ENCODE peak calls at places on chromosome 19, in four cellular contexts. M is pancreas; L is heart right ventricle; T is naive thymus-derived CD8-positive, alpha-beta T cell. D is an unnamed sample.

GRCh38 chr19:35144259-35144599 is 1.2 kb downstream of the FXYD7 start:
- DNase-seq in M (no peak), T (no peak), L (no peak), D (no peak)

GRCh38 chr19:2333027-2333806 is 4.7 kb downstream of the SPPL2B start:
- DNase-seq in M (peak), L (no peak), T (no peak), D (no peak)

GRCh38 chr19:41563847-41564514 is 12.0 kb upstream of the CEACAM21 start:
- DNase-seq in M (no peak), T (peak), L (no peak), D (no peak)

GRCh38 chr19:10514211-10515145 is 2.8 kb downstream of the S1PR5 start:
- DNase-seq in M (no peak), L (no peak), T (peak), D (no peak)

GRCh38 chr19:19558055-19558454 is 20.0 kb downstream of the CILP2 start:
- DNase-seq in L (no peak), M (no peak), T (no peak), D (no peak)

GRCh38 chr19:54415208-54415900 is at the start of gene TTYH1:
- DNase-seq in M (no peak), T (no peak), L (no peak), D (no peak)

GRCh38 chr19:872266-872951 is 12.9 kb downstream of the CFD start:
- DNase-seq in T (peak), M (peak), L (no peak), D (peak)

GRCh38 chr19:1910169-1910568 is 5.0 kb downstream of the ADAT3 start:
- DNase-seq in L (no peak), T (no peak), M (peak), D (no peak)

GRCh38 chr19:51272183-51272817 is 21.4 kb downstream of the SIGLECL1 start:
- DNase-seq in L (no peak), T (no peak), M (no peak), D (no peak)

GRCh38 chr19:1271528-1272422 is 2.6 kb downstream of the CIRBP start:
- DNase-seq in L (peak), M (no peak), T (no peak), D (no peak)

GRCh38 chr19:48350856-48351255 is 12.9 kb downstream of the TMEM143 start:
- DNase-seq in M (no peak), L (no peak), T (no peak), D (no peak)

GRCh38 chr19:41373993-41374392 is 2.3 kb upstream of the TMEM91 start:
- DNase-seq in M (peak), L (peak), T (no peak), D (peak)

GRCh38 chr19:850221-850978 is 1.7 kb upstream of the ELANE start:
- DNase-seq in M (peak), L (peak), T (no peak), D (peak)

GRCh38 chr19:45729774-45730388 is 815 bp downstream of the FBXO46 start:
- DNase-seq in M (no peak), L (no peak), T (no peak), D (no peak)

GRCh38 chr19:6551607-6552450 is 21.0 kb downstream of the TNFSF9 start:
- DNase-seq in M (no peak), T (peak), L (peak), D (no peak)

GRCh38 chr19:17841371-17841809 is 6.4 kb downstream of the JAK3 start:
- DNase-seq in T (no peak), L (peak), M (no peak), D (no peak)